ENCODE peak calls at places on chromosome 4, in eight cellular contexts. N, A, Y, Q, G, O, V and B are unnamed samples. For H3K36me3, the result is how much of the 10 kb centered on the place peaks cover.

GRCh38 chr4:83510442-83510841 is 25.5 kb upstream of the GPAT3 start:
- DNase-seq in V (no peak), O (no peak), G (no peak), Q (no peak), Y (no peak), A (no peak), N (no peak), B (no peak)

GRCh38 chr4:169340834-169341233 is 70.1 kb upstream of the SH3RF1 start:
- DNase-seq in A (no peak), N (no peak), G (no peak), Q (no peak), Y (no peak), O (no peak), V (no peak), B (no peak)

GRCh38 chr4:24497221-24497620 is 87.1 kb downstream of the DHX15 start:
- DNase-seq in N (no peak), Y (peak), Q (no peak), G (no peak), V (no peak), O (no peak), A (no peak), B (no peak)

GRCh38 chr4:102675142-102675541 is 85.6 kb downstream of the MANBA start:
- DNase-seq in Y (peak), V (no peak), N (no peak), Q (no peak), G (no peak), A (no peak), O (peak), B (no peak)

GRCh38 chr4:128600996-128601857 is 208.3 kb upstream of the JADE1 start:
- DNase-seq in O (no peak), N (peak), Y (peak), V (peak), G (peak), A (peak), Q (peak), B (peak)

GRCh38 chr4:71294301-71294700 is 44.5 kb upstream of the SLC4A4 start:
- DNase-seq in V (no peak), G (no peak), N (peak), Y (peak), Q (no peak), A (no peak), O (no peak), B (no peak)

GRCh38 chr4:163565228-163566040 is 70.9 kb downstream of the TMA16 start:
- DNase-seq in A (no peak), G (no peak), V (no peak), Y (no peak), Q (no peak), N (no peak), O (no peak), B (no peak)

GRCh38 chr4:101831816-101832215 is 41.3 kb downstream of the BANK1 start:
- DNase-seq in Y (no peak), G (no peak), O (no peak), A (no peak), N (no peak), V (no peak), Q (no peak), B (no peak)

GRCh38 chr4:72496119-72496518 is 72.9 kb downstream of the ADAMTS3 start:
- DNase-seq in Q (no peak), V (no peak), N (peak), Y (peak), A (no peak), O (no peak), G (no peak), B (no peak)

GRCh38 chr4:22389240-22389871 is 126.5 kb downstream of the ADGRA3 start:
- DNase-seq in O (peak), A (peak), G (peak), Y (peak), N (peak), Q (peak), V (peak), B (peak)

GRCh38 chr4:121698119-121698732 is 1.4 kb upstream of the ANXA5 start:
- DNase-seq in Q (no peak), Y (no peak), A (peak), G (no peak), N (no peak), V (no peak), O (no peak), B (no peak)

GRCh38 chr4:169110633-169111032 is 100.6 kb upstream of the CBR4 start:
- DNase-seq in O (no peak), G (no peak), N (peak), Q (no peak), V (no peak), Y (peak), A (no peak), B (no peak)

GRCh38 chr4:158253350-158253980 is 43.2 kb downstream of the TMEM144 start:
- DNase-seq in Y (peak), G (no peak), V (peak), O (peak), Q (peak), A (peak), N (peak), B (peak)

GRCh38 chr4:1982124-1983052 is 26.4 kb downstream of the NELFA start:
- DNase-seq in G (no peak), Y (no peak), N (no peak), V (no peak), O (no peak), Q (peak), A (no peak), B (no peak)

GRCh38 chr4:4397441-4397819 is 10.5 kb downstream of the NSG1 start:
- DNase-seq in N (no peak), A (no peak), V (no peak), G (no peak), Q (no peak), Y (no peak), O (no peak), B (no peak)

GRCh38 chr4:4396628-4397440 is 9.9 kb downstream of the NSG1 start:
- DNase-seq in N (no peak), Q (no peak), O (no peak), V (no peak), G (no peak), A (no peak), Y (no peak), B (no peak)

GRCh38 chr4:4394644-4395043 is 7.7 kb downstream of the NSG1 start:
- DNase-seq in Y (peak), O (no peak), A (no peak), V (no peak), G (no peak), Q (no peak), N (peak), B (peak)

GRCh38 chr4:4398430-4398829 is 11.5 kb downstream of the NSG1 start:
- DNase-seq in G (no peak), Q (no peak), V (no peak), Y (no peak), N (no peak), A (no peak), O (no peak), B (no peak)

GRCh38 chr4:4395849-4396627 is 9.1 kb downstream of the NSG1 start:
- DNase-seq in N (no peak), A (no peak), V (no peak), O (peak), Y (peak), G (no peak), Q (no peak), B (peak)
- TF ChIP-seq CTCF in N (no peak), A (no peak), V (no peak), O (peak), Y (no peak), G (no peak), Q (no peak), B (peak)

GRCh38 chr4:38109370-38109769 is 149.2 kb downstream of the PTTG2 start:
- DNase-seq in O (no peak), G (no peak), Y (no peak), V (no peak), N (no peak), Q (no peak), A (no peak), B (no peak)
- H3K36me3 ChIP-seq in O (under half), G (under half), Y (under half), V (under half), N (under half), Q (under half), A (under half), B (under half)

DNA sequence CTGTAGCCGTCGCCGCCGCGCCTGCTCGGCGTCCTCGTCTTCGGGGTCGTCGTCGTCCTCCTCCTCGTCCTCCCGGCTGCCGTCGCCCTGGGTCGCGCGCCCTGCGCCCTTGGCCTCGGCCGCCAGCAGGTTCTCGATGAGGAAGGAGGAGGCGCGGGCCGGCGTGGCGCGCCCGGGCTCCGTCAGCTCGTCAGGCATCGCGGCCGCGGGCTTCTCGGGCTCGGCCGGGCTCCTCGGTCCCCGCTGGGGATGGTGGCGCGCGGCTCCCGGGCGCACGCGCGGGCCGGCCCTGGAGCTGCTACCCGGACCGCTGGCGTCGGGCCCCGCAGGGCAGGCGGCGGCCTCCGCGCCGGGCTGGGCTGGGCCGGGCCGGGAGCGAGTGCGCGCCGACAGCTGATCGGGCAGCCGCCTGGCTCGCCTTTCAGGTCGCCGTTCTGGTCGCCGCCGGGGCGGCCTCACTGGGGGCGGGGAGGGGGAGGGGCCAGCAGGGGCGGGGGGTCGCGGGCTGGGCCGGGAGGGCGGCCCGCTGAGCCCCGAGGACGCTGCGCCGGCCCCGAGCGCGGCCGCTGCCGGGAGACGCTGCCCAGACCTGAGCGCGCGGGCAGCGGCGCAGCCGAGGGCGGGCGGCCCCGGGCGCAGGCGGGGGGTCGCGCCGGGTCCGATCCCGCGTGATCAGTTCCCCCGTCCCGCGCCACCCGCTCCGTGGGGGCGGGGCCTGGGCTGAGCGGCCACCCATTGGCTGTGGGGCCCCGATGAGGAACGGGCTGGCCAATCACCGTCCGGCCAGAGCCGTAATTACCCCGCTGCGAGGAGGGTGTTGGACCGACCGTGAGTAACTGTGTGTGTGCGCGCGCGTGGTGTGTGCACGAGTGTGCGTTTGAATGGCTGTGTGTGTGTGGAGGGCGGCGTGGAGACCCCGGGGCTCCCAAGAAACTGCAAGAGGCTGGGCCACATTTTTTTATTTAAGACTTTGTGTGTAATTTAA is at the start of gene HMX1:
- DNase-seq in N (no peak), A (no peak), Q (no peak), G (no peak), Y (no peak), V (no peak), O (peak), B (peak)
- H3K4me3 ChIP-seq in N (no peak), A (no peak), Q (no peak), G (no peak), Y (no peak), V (no peak), O (peak), B (peak)

GRCh38 chr4:66108898-66109297 is 438.6 kb upstream of the EPHA5 start:
- DNase-seq in Q (no peak), Y (no peak), A (no peak), G (no peak), V (no peak), N (no peak), O (no peak), B (no peak)
- TF ChIP-seq CTCF in Q (no peak), Y (no peak), A (no peak), G (no peak), V (no peak), N (no peak), O (no peak), B (no peak)

GRCh38 chr4:152522754-152523153 is 13.1 kb downstream of the FBXW7 start:
- DNase-seq in A (no peak), Q (no peak), G (no peak), V (no peak), Y (no peak), O (peak), N (no peak), B (no peak)
- H3K36me3 ChIP-seq in A (under half), Q (under half), G (under half), V (under half), Y (under half), O (under half), N (under half), B (under half)

GRCh38 chr4:147313114-147313513 is 167.8 kb upstream of the EDNRA start:
- DNase-seq in A (no peak), O (no peak), N (no peak), V (no peak), Y (no peak), Q (no peak), G (no peak), B (no peak)

GRCh38 chr4:147312376-147313046 is 168.4 kb upstream of the EDNRA start:
- DNase-seq in G (no peak), A (no peak), Y (peak), N (peak), O (peak), Q (no peak), V (no peak), B (no peak)

GRCh38 chr4:147310312-147310711 is 170.6 kb upstream of the EDNRA start:
- DNase-seq in O (no peak), V (no peak), G (no peak), A (no peak), Y (no peak), N (no peak), Q (no peak), B (no peak)

GRCh38 chr4:147309434-147309833 is 171.5 kb upstream of the EDNRA start:
- DNase-seq in A (no peak), N (no peak), Q (no peak), V (no peak), G (no peak), Y (no peak), O (no peak), B (no peak)

DNA sequence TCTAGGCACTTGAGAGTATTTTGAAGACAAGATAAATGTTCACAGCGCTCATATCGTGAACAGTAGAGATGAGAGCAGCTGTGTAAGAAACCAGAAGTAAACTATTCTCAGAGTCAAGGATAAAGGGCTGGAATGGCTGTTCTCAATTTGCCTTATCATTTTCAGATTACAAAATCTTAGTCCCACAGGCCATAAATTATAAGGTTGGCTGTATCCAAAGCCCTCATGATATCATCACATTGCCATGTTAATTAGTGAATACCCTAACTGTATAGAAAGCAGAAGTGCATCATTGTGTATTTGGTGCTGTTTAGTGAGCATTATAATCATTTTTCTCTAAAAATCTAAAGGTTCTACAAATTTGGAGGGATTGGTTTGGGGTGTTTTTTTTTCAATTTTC is 168.9 kb upstream of the EDNRA start:
- DNase-seq in Y (no peak), V (no peak), Q (no peak), A (no peak), O (no peak), N (no peak), G (no peak), B (no peak)
- H3K4me3 ChIP-seq in Y (no peak), V (no peak), Q (no peak), A (no peak), O (no peak), N (no peak), G (no peak), B (no peak)

GRCh38 chr4:87390931-87391782 is at the start of gene HSD17B11:
- DNase-seq in Y (peak), N (peak), A (peak), G (peak), Q (peak), O (peak), V (peak), B (peak)
- TF ChIP-seq CTCF in Y (no peak), N (peak), A (no peak), G (no peak), Q (no peak), O (no peak), V (no peak), B (peak)

DNA sequence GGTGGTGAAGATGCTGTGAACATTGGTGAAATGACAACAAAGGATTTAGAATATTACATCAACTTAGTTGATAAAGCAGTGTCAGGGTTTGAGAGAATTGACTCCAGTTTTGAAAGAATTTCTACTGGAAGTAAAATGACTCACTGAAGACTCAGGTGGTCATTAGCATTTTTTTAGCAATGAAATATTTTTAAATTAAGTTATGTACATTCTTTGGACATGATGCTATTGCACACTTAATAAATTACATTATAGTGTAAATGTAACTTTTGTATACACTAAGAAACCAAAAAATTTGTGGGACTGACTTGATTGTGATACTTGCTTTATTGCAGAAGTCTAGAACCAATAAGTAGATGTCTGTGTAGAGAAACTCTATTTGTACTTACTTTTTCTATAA is 57.0 kb downstream of the USO1 start:
- DNase-seq in Y (peak), A (no peak), Q (no peak), V (no peak), O (no peak), G (no peak), N (no peak), B (no peak)
- H3K36me3 ChIP-seq in Y (under half), A (under half), Q (under half), V (half or more), O (half or more), G (under half), N (under half), B (under half)

GRCh38 chr4:77820836-77821561 is 1.8 kb upstream of the CNOT6L start:
- DNase-seq in N (peak), Y (no peak), V (no peak), A (no peak), O (no peak), Q (no peak), G (no peak), B (no peak)
- H3K4me3 ChIP-seq in N (peak), Y (peak), V (peak), A (peak), O (peak), Q (peak), G (peak), B (peak)